ENCODE peak calls at places on chromosome X, in nine cellular contexts. N is epithelial cell of prostate; A is lung microvascular endothelial cell; E is Ammon's horn; F is hypothalamus; M is stimulated activated CD4-positive, alpha-beta T cell treated with anti-CD3 and anti-CD28 coated beads, Interleukin-15, amount 100 ng/mL, for 24 hours; S is tibial nerve; B is fibroblast of pulmonary artery; P is heart left ventricle. I is an unnamed sample.

GRCh38 chrX:101530944-101531343 is 19.4 kb upstream of the ARMCX1 start:
- DNase-seq in N (no peak), A (peak; percentile 87), E (no peak), F (no peak), M (no peak), S (no peak), B (peak; percentile 34), P (no peak), I (no peak)

GRCh38 chrX:119410027-119410819 is 11.1 kb downstream of the SLC25A43 start:
- DNase-seq in N (no peak), A (no peak), E (peak; percentile 13), F (no peak), M (no peak), S (peak; percentile 23), B (peak; percentile 46), P (no peak), I (no peak)

GRCh38 chrX:136147966-136148365 is 633 bp downstream of the FHL1 start:
- DNase-seq in N (no peak), A (no peak), E (no peak), F (peak; percentile 1), M (peak; percentile 9), S (no peak), B (no peak), P (peak; percentile 45), I (peak; percentile 12)

GRCh38 chrX:150990910-150991309 is 7.8 kb downstream of the HMGB3 start:
- DNase-seq in N (no peak), A (no peak), E (no peak), F (no peak), M (no peak), S (no peak), B (no peak), P (no peak), I (no peak)

GRCh38 chrX:101931104-101931493 is 728 bp downstream of the ZMAT1 start:
- DNase-seq in N (no peak), A (no peak), E (peak; percentile 4), F (no peak), M (no peak), S (peak; percentile 4), B (no peak), P (no peak), I (no peak)

GRCh38 chrX:17741123-17741511 is 3.8 kb downstream of the SCML1 start:
- DNase-seq in N (no peak), A (no peak), E (no peak), F (no peak), M (no peak), S (no peak), B (no peak), P (no peak), I (no peak)

GRCh38 chrX:135498236-135498635 is 22.2 kb upstream of the INTS6L start:
- DNase-seq in N (no peak), A (no peak), E (no peak), F (no peak), M (no peak), S (no peak), B (no peak), P (no peak), I (no peak)

GRCh38 chrX:15930585-15930984 is 76.0 kb upstream of the AP1S2 start:
- DNase-seq in N (no peak), A (peak; percentile 44), E (no peak), F (no peak), M (no peak), S (no peak), B (peak; percentile 63), P (no peak), I (no peak)

GRCh38 chrX:63657821-63658220 is 127.2 kb downstream of the ARHGEF9 start:
- DNase-seq in N (peak; percentile 20), A (no peak), E (peak; percentile 31), F (no peak), M (no peak), S (peak; percentile 5), B (peak; percentile 85), P (peak; percentile 77), I (no peak)

GRCh38 chrX:124211312-124211942 is 121.0 kb upstream of the TEX13D start:
- DNase-seq in N (no peak), A (peak; percentile 11), E (peak; percentile 23), F (no peak), M (no peak), S (no peak), B (peak; percentile 20), P (no peak), I (no peak)

GRCh38 chrX:53188763-53189162 is 36.2 kb downstream of the KDM5C start:
- DNase-seq in N (peak; percentile 18), A (no peak), E (no peak), F (no peak), M (peak; percentile 54), S (no peak), B (no peak), P (no peak), I (no peak)

GRCh38 chrX:147978931-147979330 is 2.2 kb upstream of the FMR1NB start:
- DNase-seq in N (no peak), A (no peak), E (no peak), F (no peak), M (no peak), S (no peak), B (no peak), P (no peak), I (no peak)

GRCh38 chrX:20857746-20858145 is 516.5 kb upstream of the CNKSR2 start:
- DNase-seq in N (no peak), A (no peak), E (peak; percentile 81), F (peak; percentile 7), M (no peak), S (no peak), B (peak; percentile 87), P (no peak), I (peak; percentile 40)

GRCh38 chrX:46500054-46500453 is 45.2 kb downstream of the ZNF674 start:
- DNase-seq in N (no peak), A (no peak), E (no peak), F (no peak), M (no peak), S (no peak), B (peak; percentile 1), P (no peak), I (no peak)

GRCh38 chrX:153813161-153813560 is 17.2 kb downstream of the PDZD4 start:
- DNase-seq in N (no peak), A (no peak), E (no peak), F (no peak), M (no peak), S (no peak), B (no peak), P (no peak), I (no peak)

GRCh38 chrX:118627084-118627758 is 100.2 kb upstream of the IL13RA1 start:
- DNase-seq in N (no peak), A (peak; percentile 38), E (no peak), F (no peak), M (no peak), S (no peak), B (peak; percentile 2), P (no peak), I (no peak)

GRCh38 chrX:136186023-136186413 is 38.7 kb downstream of the FHL1 start:
- DNase-seq in N (no peak), A (no peak), E (no peak), F (no peak), M (no peak), S (no peak), B (no peak), P (no peak), I (no peak)

GRCh38 chrX:72201836-72202536 is 20.4 kb downstream of the PIN4 start:
- DNase-seq in N (no peak), A (peak; percentile 86), E (no peak), F (no peak), M (no peak), S (no peak), B (peak; percentile 79), P (no peak), I (no peak)

GRCh38 chrX:18640686-18641085 is 31.2 kb downstream of the RS1 start:
- DNase-seq in N (no peak), A (no peak), E (peak; percentile 1), F (no peak), M (no peak), S (no peak), B (peak; percentile 2), P (no peak), I (no peak)

GRCh38 chrX:1554469-1555210 is 17.7 kb upstream of the P2RY8 start:
- DNase-seq in N (no peak), A (no peak), E (no peak), F (no peak), M (peak; percentile 27), S (no peak), B (no peak), P (no peak), I (no peak)

GRCh38 chrX:20746690-20747089 is 480.0 kb upstream of the RPS6KA3 start:
- DNase-seq in N (no peak), A (no peak), E (no peak), F (no peak), M (no peak), S (no peak), B (no peak), P (no peak), I (no peak)

GRCh38 chrX:1434871-1435240 is 17.9 kb downstream of the ASMTL start:
- DNase-seq in N (no peak), A (no peak), E (no peak), F (no peak), M (no peak), S (no peak), B (no peak), P (peak; percentile 14), I (no peak)

I was measured in nucleus accumbens.